ENCODE peak calls at places on chromosomes 12 and 14, in five cellular contexts. One of them, this sample, is unnamed.

GRCh38 chr14:94543450-94544123 is 17.7 kb upstream of the SERPINA4 start:
- DNase-seq in mammary epithelial cell: peak; percentile 70
- DNase-seq in BJ: no peak
- DNase-seq in body of pancreas: no peak
- DNase-seq in BE2C: no peak
- DNase-seq in this sample: no peak

GRCh38 chr12:116561181-116561821 is 2.1 kb downstream of the MAP1LC3B2 start:
- DNase-seq in mammary epithelial cell: no peak
- DNase-seq in BJ: no peak
- DNase-seq in body of pancreas: no peak
- DNase-seq in BE2C: peak; percentile 52
- DNase-seq in this sample: no peak

GRCh38 chr14:74898694-74899093 is 17.0 kb downstream of the DLST start:
- DNase-seq in mammary epithelial cell: no peak
- DNase-seq in BJ: no peak
- DNase-seq in body of pancreas: no peak
- DNase-seq in BE2C: no peak
- DNase-seq in this sample: no peak

GRCh38 chr12:42725839-42726238 is 136.3 kb upstream of the PRICKLE1 start:
- DNase-seq in mammary epithelial cell: peak; percentile 83
- DNase-seq in BJ: peak; percentile 39
- DNase-seq in body of pancreas: no peak
- DNase-seq in BE2C: no peak
- DNase-seq in this sample: peak; percentile 72

GRCh38 chr12:78406213-78406612 is 458.4 kb upstream of the SYT1 start:
- DNase-seq in mammary epithelial cell: no peak
- DNase-seq in BJ: no peak
- DNase-seq in body of pancreas: no peak
- DNase-seq in BE2C: no peak
- DNase-seq in this sample: no peak

GRCh38 chr14:32507029-32507984 is 178.2 kb downstream of the AKAP6 start:
- DNase-seq in mammary epithelial cell: peak; percentile 93
- DNase-seq in BJ: peak; percentile 46
- DNase-seq in body of pancreas: no peak
- DNase-seq in BE2C: no peak
- DNase-seq in this sample: peak; percentile 76

GRCh38 chr14:99756796-99757195 is 36.4 kb upstream of the EML1 start:
- DNase-seq in mammary epithelial cell: no peak
- DNase-seq in BJ: no peak
- DNase-seq in body of pancreas: no peak
- DNase-seq in BE2C: no peak
- DNase-seq in this sample: no peak

GRCh38 chr12:105928436-105928835 is 210.3 kb downstream of the NUAK1 start:
- DNase-seq in mammary epithelial cell: peak; percentile 83
- DNase-seq in BJ: no peak
- DNase-seq in body of pancreas: peak; percentile 57
- DNase-seq in BE2C: no peak
- DNase-seq in this sample: no peak

GRCh38 chr12:52206309-52207040 is 14.7 kb upstream of the KRT80 start:
- DNase-seq in mammary epithelial cell: no peak
- DNase-seq in BJ: no peak
- DNase-seq in body of pancreas: no peak
- DNase-seq in BE2C: peak; percentile 7
- DNase-seq in this sample: no peak

GRCh38 chr14:63174760-63175191 is 29.5 kb upstream of the RHOJ start:
- DNase-seq in mammary epithelial cell: peak; percentile 91
- DNase-seq in BJ: peak; percentile 54
- DNase-seq in body of pancreas: no peak
- DNase-seq in BE2C: peak; percentile 16
- DNase-seq in this sample: peak; percentile 80

GRCh38 chr12:114006482-114007425 is 40.6 kb upstream of the RBM19 start:
- DNase-seq in mammary epithelial cell: no peak
- DNase-seq in BJ: no peak
- DNase-seq in body of pancreas: no peak
- DNase-seq in BE2C: no peak
- DNase-seq in this sample: no peak

GRCh38 chr12:122965851-122966742 is at the start of gene ABCB9:
- DNase-seq in mammary epithelial cell: peak; percentile 91
- DNase-seq in BJ: no peak
- DNase-seq in body of pancreas: peak; percentile 97
- DNase-seq in BE2C: peak; percentile 99
- DNase-seq in this sample: peak; percentile 88

GRCh38 chr12:67784831-67785230 is 136.3 kb downstream of the DYRK2 start:
- DNase-seq in mammary epithelial cell: no peak
- DNase-seq in BJ: no peak
- DNase-seq in body of pancreas: no peak
- DNase-seq in BE2C: no peak
- DNase-seq in this sample: no peak

GRCh38 chr12:17062296-17063061 is 456.5 kb upstream of the LMO3 start:
- DNase-seq in mammary epithelial cell: peak; percentile 39
- DNase-seq in BJ: no peak
- DNase-seq in body of pancreas: no peak
- DNase-seq in BE2C: no peak
- DNase-seq in this sample: no peak

GRCh38 chr12:116442981-116443380 is 116.2 kb upstream of the MAP1LC3B2 start:
- DNase-seq in mammary epithelial cell: peak; percentile 26
- DNase-seq in BJ: no peak
- DNase-seq in body of pancreas: no peak
- DNase-seq in BE2C: no peak
- DNase-seq in this sample: no peak

GRCh38 chr14:61080591-61081010 is 99.6 kb downstream of the SLC38A6 start:
- DNase-seq in mammary epithelial cell: no peak
- DNase-seq in BJ: peak; percentile 98
- DNase-seq in body of pancreas: no peak
- DNase-seq in BE2C: no peak
- DNase-seq in this sample: no peak

GRCh38 chr12:19402743-19403400 is 36.4 kb upstream of the AEBP2 start:
- DNase-seq in mammary epithelial cell: peak; percentile 21
- DNase-seq in BJ: no peak
- DNase-seq in body of pancreas: peak; percentile 40
- DNase-seq in BE2C: peak; percentile 71
- DNase-seq in this sample: peak; percentile 15

DNA sequence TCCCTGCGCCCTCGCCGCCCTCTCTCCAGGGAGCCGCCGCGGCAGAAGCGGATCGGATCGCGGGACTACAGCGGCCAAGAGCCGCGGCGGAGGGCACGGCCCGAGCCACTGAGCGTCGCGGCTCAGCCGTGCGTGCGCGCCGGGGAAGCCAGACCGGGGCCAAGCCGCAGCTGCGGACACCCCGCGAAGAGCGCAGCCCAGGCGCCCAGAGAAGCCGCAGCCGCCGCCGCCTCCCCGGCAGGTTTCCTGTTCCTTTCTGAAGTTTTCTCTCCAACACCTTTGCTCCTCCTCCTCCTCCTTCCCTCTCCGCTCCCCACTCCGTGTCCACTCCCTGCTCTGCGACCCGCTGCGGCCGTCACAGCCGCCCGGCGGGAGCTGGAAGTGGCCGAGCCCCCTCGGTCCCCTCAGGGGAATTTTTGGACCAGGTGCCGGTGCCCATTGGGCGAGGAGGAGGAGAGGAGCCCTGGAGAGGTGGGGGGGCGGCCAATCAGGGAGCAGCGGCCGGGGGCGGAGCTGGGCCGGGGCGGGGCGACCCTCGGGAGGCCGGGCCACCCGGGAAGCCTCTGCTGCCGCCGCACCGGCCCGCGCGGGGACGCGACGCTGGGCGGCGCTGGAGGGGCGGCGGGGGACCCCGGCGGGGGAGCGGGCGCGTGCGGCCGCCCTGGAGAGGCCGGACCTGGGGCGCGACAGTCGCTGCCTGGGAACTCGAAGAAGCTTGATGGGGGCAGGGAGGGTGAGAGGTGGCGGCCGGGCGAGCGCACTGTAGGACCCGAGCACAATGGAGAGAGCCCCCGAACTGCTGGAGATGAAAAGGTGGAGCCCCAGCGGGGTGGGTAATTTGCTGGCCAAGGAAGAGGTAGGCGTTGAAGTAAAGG is at the start of gene ITPR2:
- DNase-seq in mammary epithelial cell: peak; percentile 95
- DNase-seq in BJ: no peak
- DNase-seq in body of pancreas: peak; percentile 96
- DNase-seq in BE2C: peak; percentile 98
- DNase-seq in this sample: peak; percentile 78
- TF ChIP-seq CTCF in mammary epithelial cell: no peak
- TF ChIP-seq CTCF in BJ: no peak
- TF ChIP-seq CTCF in body of pancreas: no peak
- TF ChIP-seq CTCF in BE2C: no peak
- TF ChIP-seq CTCF in this sample: no peak

DNA sequence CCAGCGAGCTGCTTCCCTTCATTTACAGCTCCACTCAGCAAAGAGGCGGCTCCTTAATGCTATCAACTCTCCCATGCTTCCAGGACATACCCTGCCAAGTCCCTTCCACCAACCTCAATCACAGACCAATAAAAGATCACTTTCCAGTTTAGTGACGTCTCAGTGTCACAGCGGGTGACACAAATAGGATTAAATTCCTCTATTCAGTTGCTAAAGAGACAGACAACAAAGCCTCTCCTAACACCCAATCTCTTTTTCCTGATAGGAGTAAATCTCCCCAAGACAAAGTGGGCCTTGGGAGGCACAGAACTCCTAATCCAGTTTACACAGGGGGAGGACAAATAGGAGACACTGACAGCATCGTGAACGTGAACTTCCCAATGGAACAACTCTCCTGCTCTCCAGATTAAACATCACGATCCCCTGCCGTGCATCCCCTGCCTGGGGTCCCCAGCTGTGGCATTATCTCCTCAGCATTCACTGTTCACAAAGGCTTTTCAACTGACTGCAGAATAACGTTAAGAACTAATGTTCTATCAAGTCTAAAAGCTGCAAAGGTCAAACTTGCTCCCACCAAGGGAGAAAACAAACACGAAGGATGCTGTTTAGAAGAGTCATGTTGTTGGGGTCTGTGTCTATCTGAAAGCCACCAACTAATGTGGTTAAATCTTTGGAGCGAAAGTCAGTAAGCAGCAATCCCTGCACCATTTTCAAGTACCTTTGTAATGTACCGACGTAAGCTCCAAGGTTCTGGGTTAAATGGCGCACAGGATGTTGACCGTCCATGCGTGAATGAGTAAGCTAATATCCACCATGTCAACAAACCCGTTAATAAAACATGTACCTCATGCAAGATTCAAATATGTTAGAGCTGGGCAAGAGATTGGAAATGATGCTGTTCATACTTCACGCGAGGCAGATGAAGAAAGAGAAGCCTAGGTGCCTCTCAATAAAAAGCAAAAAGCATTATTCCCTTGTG is 31.5 kb downstream of the TMEM132D start:
- DNase-seq in mammary epithelial cell: no peak
- DNase-seq in BJ: no peak
- DNase-seq in body of pancreas: no peak
- DNase-seq in BE2C: no peak
- DNase-seq in this sample: no peak
- H3K4me3 ChIP-seq in mammary epithelial cell: no peak overlapping the region
- H3K4me3 ChIP-seq in BJ: no peak overlapping the region
- H3K4me3 ChIP-seq in body of pancreas: no peak overlapping the region
- H3K4me3 ChIP-seq in BE2C: no peak overlapping the region
- H3K4me3 ChIP-seq in this sample: no peak overlapping the region

GRCh38 chr12:57737467-57738141 is 938 bp downstream of the AGAP2 start:
- DNase-seq in mammary epithelial cell: no peak
- DNase-seq in BJ: no peak
- DNase-seq in body of pancreas: no peak
- DNase-seq in BE2C: peak; percentile 48
- DNase-seq in this sample: no peak
- H3K36me3 ChIP-seq in mammary epithelial cell: no peaks in the 10 kb centered on the region
- H3K36me3 ChIP-seq in BJ: no peaks in the 10 kb centered on the region
- H3K36me3 ChIP-seq in body of pancreas: no peaks in the 10 kb centered on the region
- H3K36me3 ChIP-seq in BE2C: no peaks in the 10 kb centered on the region
- H3K36me3 ChIP-seq in this sample: no peaks in the 10 kb centered on the region

DNA sequence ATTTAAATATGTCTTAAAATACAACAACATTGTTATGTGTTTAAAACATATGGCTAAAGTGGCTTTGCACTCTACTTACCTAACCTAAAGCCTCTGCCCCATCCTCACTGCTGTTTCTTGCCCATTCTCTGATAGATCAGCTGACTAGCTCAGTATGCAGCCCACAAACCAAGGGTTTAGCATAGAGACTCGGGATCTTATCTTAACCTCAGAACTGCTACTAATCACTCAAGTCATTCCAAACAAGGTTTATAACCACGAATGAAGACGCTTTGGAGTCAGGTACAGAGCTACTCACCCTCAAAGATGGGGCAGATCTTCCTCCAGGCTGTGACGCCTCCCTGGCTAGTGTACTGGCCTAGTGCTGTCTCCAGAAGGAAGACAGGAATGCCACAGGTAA is 19.3 kb downstream of the SLC6A13 start:
- DNase-seq in mammary epithelial cell: no peak
- DNase-seq in BJ: no peak
- DNase-seq in body of pancreas: no peak
- DNase-seq in BE2C: no peak
- DNase-seq in this sample: no peak
- TF ChIP-seq CTCF in mammary epithelial cell: no peak
- TF ChIP-seq CTCF in BJ: no peak
- TF ChIP-seq CTCF in body of pancreas: no peak
- TF ChIP-seq CTCF in BE2C: no peak
- TF ChIP-seq CTCF in this sample: no peak

GRCh38 chr14:103084021-103084919 is at the start of gene LBHD2:
- DNase-seq in mammary epithelial cell: no peak
- DNase-seq in BJ: no peak
- DNase-seq in body of pancreas: no peak
- DNase-seq in BE2C: peak; percentile 21
- DNase-seq in this sample: no peak
- H3K4me3 ChIP-seq in mammary epithelial cell: no peak within 1 kb of the TSS
- H3K4me3 ChIP-seq in BJ: no peak within 1 kb of the TSS
- H3K4me3 ChIP-seq in body of pancreas: no peak within 1 kb of the TSS
- H3K4me3 ChIP-seq in BE2C: no peak within 1 kb of the TSS
- H3K4me3 ChIP-seq in this sample: no peak within 1 kb of the TSS

DNA sequence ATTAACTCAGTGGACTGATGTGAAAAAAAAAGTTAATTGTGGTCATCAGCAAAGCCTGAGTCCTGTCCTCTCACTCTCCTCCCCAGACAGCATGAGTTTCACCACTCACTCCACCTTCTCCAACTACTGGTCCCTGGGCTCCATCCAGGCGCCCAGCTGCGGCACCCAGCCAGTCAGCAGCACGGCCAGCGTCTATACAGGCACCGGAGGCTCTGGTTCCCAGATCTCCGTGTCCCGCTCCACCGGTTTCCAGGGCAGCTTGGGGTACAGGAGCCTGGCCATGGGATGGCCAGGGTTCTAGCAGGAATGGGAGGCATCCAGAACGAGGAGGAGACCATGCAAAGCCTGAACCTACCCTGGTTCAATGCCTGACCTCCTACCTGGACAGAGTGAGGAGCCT is 6.0 kb downstream of the MED6 start:
- DNase-seq in mammary epithelial cell: no peak
- DNase-seq in BJ: no peak
- DNase-seq in body of pancreas: no peak
- DNase-seq in BE2C: no peak
- DNase-seq in this sample: no peak
- H3K36me3 ChIP-seq in mammary epithelial cell: peaks cover 23% of the 10 kb centered on the region
- H3K36me3 ChIP-seq in BJ: peaks cover 22% of the 10 kb centered on the region
- H3K36me3 ChIP-seq in body of pancreas: peaks cover 29% of the 10 kb centered on the region
- H3K36me3 ChIP-seq in BE2C: peaks cover 53% of the 10 kb centered on the region
- H3K36me3 ChIP-seq in this sample: peaks cover 24% of the 10 kb centered on the region

GRCh38 chr12:53300187-53300586 is 692 bp downstream of the MYG1 start:
- DNase-seq in mammary epithelial cell: peak; percentile 13
- DNase-seq in BJ: no peak
- DNase-seq in body of pancreas: no peak
- DNase-seq in BE2C: no peak
- DNase-seq in this sample: peak; percentile 73
- TF ChIP-seq CTCF in mammary epithelial cell: no peak
- TF ChIP-seq CTCF in BJ: no peak
- TF ChIP-seq CTCF in body of pancreas: no peak
- TF ChIP-seq CTCF in BE2C: no peak
- TF ChIP-seq CTCF in this sample: no peak

GRCh38 chr14:22599349-22599748 is 1.2 kb downstream of the ABHD4 start:
- DNase-seq in mammary epithelial cell: no peak
- DNase-seq in BJ: no peak
- DNase-seq in body of pancreas: no peak
- DNase-seq in BE2C: no peak
- DNase-seq in this sample: no peak
- H3K4me3 ChIP-seq in mammary epithelial cell: peak overlapping the region; percentile 91
- H3K4me3 ChIP-seq in BJ: peak overlapping the region; percentile 95
- H3K4me3 ChIP-seq in body of pancreas: no peak overlapping the region
- H3K4me3 ChIP-seq in BE2C: no peak overlapping the region
- H3K4me3 ChIP-seq in this sample: peak overlapping the region; percentile 89

This sample was measured in brain microvascular endothelial cell.